ENCODE peak calls at places on chromosomes 11 and 22, in seven cellular contexts. R, K, W, H, D, B and G are unnamed samples. For H3K4me1, the result is how much of the 10 kb centered on the place peaks cover.

GRCh38 chr11:87254582-87254981 is 216.8 kb downstream of the TMEM135 start:
- DNase-seq in W (no peak), D (no peak), R (no peak), B (no peak), K (no peak), H (no peak), G (no peak)

GRCh38 chr11:68430801-68431200 is 29.8 kb upstream of the PPP6R3 start:
- DNase-seq in H (no peak), W (no peak), R (no peak), D (no peak), B (no peak), K (peak), G (no peak)

GRCh38 chr11:126544311-126545056 is 189.0 kb downstream of the ST3GAL4 start:
- DNase-seq in W (no peak), R (no peak), K (peak), H (no peak), B (peak), D (no peak), G (no peak)

GRCh38 chr11:69102732-69103615 is 52.8 kb upstream of the SMIM38 start:
- DNase-seq in D (no peak), K (no peak), W (peak), H (no peak), B (no peak), R (no peak), G (no peak)

GRCh38 chr22:37032535-37033460 is 13.3 kb downstream of the MPST start:
- DNase-seq in W (no peak), D (peak), B (no peak), K (peak), R (peak), H (peak), G (peak)

GRCh38 chr11:63841554-63841953 is 2.6 kb downstream of the MARK2 start:
- DNase-seq in B (no peak), R (no peak), H (no peak), W (no peak), K (no peak), D (no peak), G (no peak)

GRCh38 chr11:3340025-3340424 is 38.9 kb downstream of the ZNF195 start:
- DNase-seq in W (peak), D (no peak), B (no peak), K (no peak), H (no peak), R (no peak), G (no peak)

GRCh38 chr11:68313574-68314202 is 1.3 kb downstream of the LRP5 start:
- DNase-seq in H (no peak), B (no peak), R (no peak), D (peak), W (peak), K (no peak), G (no peak)

GRCh38 chr11:106399075-106399500 is 321.6 kb downstream of the AASDHPPT start:
- DNase-seq in B (no peak), W (no peak), D (peak), K (no peak), H (peak), R (peak), G (no peak)

GRCh38 chr11:106397787-106398355 is 320.4 kb downstream of the AASDHPPT start:
- DNase-seq in H (no peak), B (no peak), W (no peak), K (no peak), D (no peak), R (no peak), G (no peak)

GRCh38 chr11:106399624-106400023 is 322.2 kb downstream of the AASDHPPT start:
- DNase-seq in D (no peak), K (no peak), H (no peak), R (no peak), W (no peak), B (no peak), G (no peak)

GRCh38 chr11:106398396-106399074 is 321.1 kb downstream of the AASDHPPT start:
- DNase-seq in K (no peak), H (no peak), R (peak), W (no peak), D (no peak), B (no peak), G (no peak)

GRCh38 chr11:106395716-106396349 is 318.4 kb downstream of the AASDHPPT start:
- DNase-seq in R (no peak), B (no peak), D (no peak), W (no peak), K (no peak), H (no peak), G (no peak)
- H3K4me1 ChIP-seq in R (under half), B (under half), D (under half), W (under half), K (under half), H (under half), G (under half)

DNA sequence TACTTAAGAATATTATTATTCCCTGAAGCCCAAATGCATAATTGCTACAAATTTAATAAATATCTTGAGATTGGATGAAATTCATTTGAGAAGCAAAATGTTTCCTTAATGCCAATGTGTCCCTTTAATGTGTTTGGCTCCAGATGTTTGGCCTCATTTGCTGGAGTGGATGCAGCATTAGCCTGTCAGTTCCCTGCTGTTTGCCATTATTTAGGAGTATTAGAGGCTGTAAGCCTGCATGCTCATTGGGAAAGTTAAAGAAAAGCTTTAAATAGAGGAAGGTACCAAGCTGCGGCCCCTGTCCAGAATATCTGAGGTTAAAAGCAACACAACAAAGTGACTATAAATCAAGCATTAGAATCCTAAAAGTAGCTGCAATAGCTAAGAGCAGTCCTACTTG is 54.8 kb upstream of the PITPNB start:
- DNase-seq in D (no peak), R (no peak), H (no peak), K (no peak), B (no peak), W (no peak), G (no peak)
- TF ChIP-seq EP300 in D (no peak), R (no peak), H (no peak), K (no peak), B (no peak), W (no peak), G (no peak)

GRCh38 chr22:29626497-29627195 is 23.2 kb downstream of the NF2 start:
- DNase-seq in W (no peak), D (no peak), H (no peak), B (no peak), K (no peak), R (no peak), G (no peak)
- H3K4me1 ChIP-seq in W (under half), D (under half), H (under half), B (half or more), K (under half), R (half or more), G (half or more)

DNA sequence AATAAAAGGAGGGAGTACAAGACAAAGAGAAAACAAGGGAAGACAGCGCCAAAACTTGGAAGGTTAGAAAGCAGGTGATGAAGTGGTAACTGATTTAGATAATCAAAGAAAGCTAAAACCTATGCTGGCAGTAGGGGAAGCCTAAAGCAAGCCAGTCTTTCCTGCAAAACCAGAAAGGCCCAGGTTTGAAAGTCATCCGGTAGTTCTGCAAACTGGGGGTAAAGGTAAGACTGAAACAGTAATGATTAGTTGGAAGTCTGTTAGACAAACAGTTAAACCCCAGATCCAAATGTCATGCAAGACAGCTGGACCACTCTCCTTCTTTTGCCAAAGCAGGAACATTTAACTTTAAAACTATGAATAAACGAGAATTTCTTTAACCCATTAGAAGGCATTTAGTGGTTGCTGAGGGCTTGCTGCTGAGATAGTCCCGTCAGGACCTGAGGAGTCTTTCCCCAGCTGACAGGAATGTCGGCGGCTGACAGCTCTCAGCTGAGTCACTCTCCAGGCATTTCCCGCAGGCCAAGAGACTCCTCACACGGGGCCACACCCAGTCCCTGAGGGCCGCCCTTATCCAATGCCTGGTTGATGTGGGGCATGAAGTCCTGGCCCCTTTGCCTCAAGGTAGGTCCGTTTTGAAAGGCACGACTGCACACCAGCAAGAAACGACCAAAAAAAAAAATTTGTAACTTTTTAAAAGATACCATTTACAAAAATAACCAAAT is 36.3 kb upstream of the CFAP300 start:
- DNase-seq in W (peak), K (peak), R (peak), D (no peak), H (peak), B (no peak), G (peak)
- TF ChIP-seq EP300 in W (no peak), K (no peak), R (no peak), D (no peak), H (no peak), B (no peak), G (no peak)

GRCh38 chr11:35154960-35155359 is 16.0 kb downstream of the CD44 start:
- DNase-seq in R (no peak), K (no peak), W (no peak), B (no peak), D (no peak), H (no peak), G (no peak)
- H3K4me1 ChIP-seq in R (half or more), K (under half), W (under half), B (half or more), D (under half), H (under half), G (half or more)

DNA sequence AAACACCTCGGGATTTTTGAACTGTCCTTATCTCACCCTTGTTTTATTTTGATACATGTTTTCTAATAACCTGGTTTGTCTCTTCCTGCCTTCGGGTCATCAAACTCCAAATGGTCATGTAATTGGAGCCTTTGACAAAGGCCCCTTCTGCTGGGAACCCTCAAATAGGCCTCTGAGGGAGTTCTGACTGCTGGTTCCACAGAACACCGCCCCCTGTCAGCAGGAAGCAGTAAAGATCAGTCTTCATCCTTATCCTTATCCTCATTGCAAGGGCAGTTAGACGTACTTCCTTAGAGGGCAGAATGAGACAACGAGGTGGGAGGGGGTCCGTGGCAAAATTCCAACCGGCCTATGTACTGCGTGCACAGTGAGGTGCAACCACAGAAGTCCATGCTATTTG is 12.1 kb downstream of the TRIM51 start:
- DNase-seq in K (no peak), B (no peak), R (no peak), H (no peak), D (no peak), W (no peak), G (no peak)
- TF ChIP-seq EP300 in K (no peak), B (no peak), R (no peak), H (no peak), D (no peak), W (no peak), G (no peak)

GRCh38 chr11:78062671-78063070 is 990 bp upstream of the THRSP start:
- DNase-seq in B (no peak), D (no peak), H (no peak), K (no peak), W (no peak), R (no peak), G (no peak)

GRCh38 chr11:78063440-78064181 is at the start of gene THRSP:
- DNase-seq in H (no peak), W (no peak), R (no peak), K (no peak), D (no peak), B (no peak), G (no peak)

GRCh38 chr11:78066471-78066870 is 2.8 kb downstream of the THRSP start:
- DNase-seq in H (no peak), W (no peak), B (no peak), K (no peak), D (no peak), R (no peak), G (no peak)

GRCh38 chr11:78067704-78068103 is 4.0 kb downstream of the THRSP start:
- DNase-seq in H (no peak), R (no peak), D (no peak), K (no peak), W (no peak), B (no peak), G (no peak)

GRCh38 chr11:78065239-78065638 is 1.6 kb downstream of the THRSP start:
- DNase-seq in K (no peak), R (no peak), H (no peak), W (no peak), B (no peak), D (no peak), G (no peak)
- H3K4me1 ChIP-seq in K (under half), R (under half), H (under half), W (under half), B (under half), D (under half), G (under half)